ENCODE peak calls at places on chromosomes 1 and 21, in five cellular contexts. One of them, this sample, is unnamed.

GRCh38 chr1:162724583-162725120 is 65.8 kb upstream of the HSD17B7 start:
- DNase-seq in heart right ventricle: no peak
- DNase-seq in upper lobe of right lung: no peak
- DNase-seq in stimulated activated naive CD8-positive, alpha-beta T cell treated with anti-CD3 and anti-CD28 coated beads, Interleukin-15, Interleukin-2, amounts not matched to agents 100 U/mL and 50 U/mL, for 24 hours: no peak
- DNase-seq in activated CD8-positive, alpha-beta T cell treated with anti-CD3 and anti-CD28 coated beads, Interleukin-2, amount 10 ng/mL, durations not matched to agents 7 days and 5 days: no peak
- DNase-seq in this sample: no peak

GRCh38 chr1:31335007-31335406 is 37.9 kb downstream of the FABP3 start:
- DNase-seq in heart right ventricle: no peak
- DNase-seq in upper lobe of right lung: no peak
- DNase-seq in stimulated activated naive CD8-positive, alpha-beta T cell treated with anti-CD3 and anti-CD28 coated beads, Interleukin-15, Interleukin-2, amounts not matched to agents 100 U/mL and 50 U/mL, for 24 hours: no peak
- DNase-seq in activated CD8-positive, alpha-beta T cell treated with anti-CD3 and anti-CD28 coated beads, Interleukin-2, amount 10 ng/mL, durations not matched to agents 7 days and 5 days: peak
- DNase-seq in this sample: peak

GRCh38 chr1:9186082-9186859 is 48.3 kb upstream of the H6PD start:
- DNase-seq in heart right ventricle: no peak
- DNase-seq in upper lobe of right lung: no peak
- DNase-seq in stimulated activated naive CD8-positive, alpha-beta T cell treated with anti-CD3 and anti-CD28 coated beads, Interleukin-15, Interleukin-2, amounts not matched to agents 100 U/mL and 50 U/mL, for 24 hours: no peak
- DNase-seq in activated CD8-positive, alpha-beta T cell treated with anti-CD3 and anti-CD28 coated beads, Interleukin-2, amount 10 ng/mL, durations not matched to agents 7 days and 5 days: no peak
- DNase-seq in this sample: no peak

GRCh38 chr21:24160528-24160927 is 1446.8 kb downstream of the MRPL39 start:
- DNase-seq in heart right ventricle: no peak
- DNase-seq in upper lobe of right lung: no peak
- DNase-seq in stimulated activated naive CD8-positive, alpha-beta T cell treated with anti-CD3 and anti-CD28 coated beads, Interleukin-15, Interleukin-2, amounts not matched to agents 100 U/mL and 50 U/mL, for 24 hours: no peak
- DNase-seq in activated CD8-positive, alpha-beta T cell treated with anti-CD3 and anti-CD28 coated beads, Interleukin-2, amount 10 ng/mL, durations not matched to agents 7 days and 5 days: no peak
- DNase-seq in this sample: no peak

GRCh38 chr1:226209307-226210059 is 14.0 kb upstream of the MIXL1 start:
- DNase-seq in heart right ventricle: no peak
- DNase-seq in upper lobe of right lung: no peak
- DNase-seq in stimulated activated naive CD8-positive, alpha-beta T cell treated with anti-CD3 and anti-CD28 coated beads, Interleukin-15, Interleukin-2, amounts not matched to agents 100 U/mL and 50 U/mL, for 24 hours: no peak
- DNase-seq in activated CD8-positive, alpha-beta T cell treated with anti-CD3 and anti-CD28 coated beads, Interleukin-2, amount 10 ng/mL, durations not matched to agents 7 days and 5 days: no peak
- DNase-seq in this sample: peak

GRCh38 chr1:234609528-234610042 is 393 bp downstream of the IRF2BP2 start:
- DNase-seq in heart right ventricle: no peak
- DNase-seq in upper lobe of right lung: no peak
- DNase-seq in stimulated activated naive CD8-positive, alpha-beta T cell treated with anti-CD3 and anti-CD28 coated beads, Interleukin-15, Interleukin-2, amounts not matched to agents 100 U/mL and 50 U/mL, for 24 hours: no peak
- DNase-seq in activated CD8-positive, alpha-beta T cell treated with anti-CD3 and anti-CD28 coated beads, Interleukin-2, amount 10 ng/mL, durations not matched to agents 7 days and 5 days: no peak
- DNase-seq in this sample: peak

GRCh38 chr21:35646606-35647005 is 413.7 kb downstream of the SETD4 start:
- DNase-seq in heart right ventricle: no peak
- DNase-seq in upper lobe of right lung: no peak
- DNase-seq in stimulated activated naive CD8-positive, alpha-beta T cell treated with anti-CD3 and anti-CD28 coated beads, Interleukin-15, Interleukin-2, amounts not matched to agents 100 U/mL and 50 U/mL, for 24 hours: no peak
- DNase-seq in activated CD8-positive, alpha-beta T cell treated with anti-CD3 and anti-CD28 coated beads, Interleukin-2, amount 10 ng/mL, durations not matched to agents 7 days and 5 days: no peak
- DNase-seq in this sample: no peak

GRCh38 chr21:29024474-29025327 is at the start of gene USP16:
- DNase-seq in heart right ventricle: peak
- DNase-seq in upper lobe of right lung: peak
- DNase-seq in stimulated activated naive CD8-positive, alpha-beta T cell treated with anti-CD3 and anti-CD28 coated beads, Interleukin-15, Interleukin-2, amounts not matched to agents 100 U/mL and 50 U/mL, for 24 hours: peak
- DNase-seq in activated CD8-positive, alpha-beta T cell treated with anti-CD3 and anti-CD28 coated beads, Interleukin-2, amount 10 ng/mL, durations not matched to agents 7 days and 5 days: peak
- DNase-seq in this sample: peak

GRCh38 chr1:232822524-232822923 is 17.3 kb downstream of the MAP10 start:
- DNase-seq in heart right ventricle: no peak
- DNase-seq in upper lobe of right lung: no peak
- DNase-seq in stimulated activated naive CD8-positive, alpha-beta T cell treated with anti-CD3 and anti-CD28 coated beads, Interleukin-15, Interleukin-2, amounts not matched to agents 100 U/mL and 50 U/mL, for 24 hours: no peak
- DNase-seq in activated CD8-positive, alpha-beta T cell treated with anti-CD3 and anti-CD28 coated beads, Interleukin-2, amount 10 ng/mL, durations not matched to agents 7 days and 5 days: no peak
- DNase-seq in this sample: no peak

GRCh38 chr1:211635602-211636205 is 39.7 kb downstream of the NEK2 start:
- DNase-seq in heart right ventricle: no peak
- DNase-seq in upper lobe of right lung: peak
- DNase-seq in stimulated activated naive CD8-positive, alpha-beta T cell treated with anti-CD3 and anti-CD28 coated beads, Interleukin-15, Interleukin-2, amounts not matched to agents 100 U/mL and 50 U/mL, for 24 hours: no peak
- DNase-seq in activated CD8-positive, alpha-beta T cell treated with anti-CD3 and anti-CD28 coated beads, Interleukin-2, amount 10 ng/mL, durations not matched to agents 7 days and 5 days: no peak
- DNase-seq in this sample: no peak

GRCh38 chr21:41641821-41642368 is 125.0 kb downstream of the RIPK4 start:
- DNase-seq in heart right ventricle: peak
- DNase-seq in upper lobe of right lung: peak
- DNase-seq in stimulated activated naive CD8-positive, alpha-beta T cell treated with anti-CD3 and anti-CD28 coated beads, Interleukin-15, Interleukin-2, amounts not matched to agents 100 U/mL and 50 U/mL, for 24 hours: no peak
- DNase-seq in activated CD8-positive, alpha-beta T cell treated with anti-CD3 and anti-CD28 coated beads, Interleukin-2, amount 10 ng/mL, durations not matched to agents 7 days and 5 days: no peak
- DNase-seq in this sample: no peak

GRCh38 chr1:205690122-205690756 is 9.9 kb upstream of the SLC45A3 start:
- DNase-seq in heart right ventricle: no peak
- DNase-seq in upper lobe of right lung: no peak
- DNase-seq in stimulated activated naive CD8-positive, alpha-beta T cell treated with anti-CD3 and anti-CD28 coated beads, Interleukin-15, Interleukin-2, amounts not matched to agents 100 U/mL and 50 U/mL, for 24 hours: no peak
- DNase-seq in activated CD8-positive, alpha-beta T cell treated with anti-CD3 and anti-CD28 coated beads, Interleukin-2, amount 10 ng/mL, durations not matched to agents 7 days and 5 days: no peak
- DNase-seq in this sample: no peak

GRCh38 chr1:156458181-156458503 is 42.4 kb downstream of the MEF2D start:
- DNase-seq in heart right ventricle: no peak
- DNase-seq in upper lobe of right lung: no peak
- DNase-seq in stimulated activated naive CD8-positive, alpha-beta T cell treated with anti-CD3 and anti-CD28 coated beads, Interleukin-15, Interleukin-2, amounts not matched to agents 100 U/mL and 50 U/mL, for 24 hours: no peak
- DNase-seq in activated CD8-positive, alpha-beta T cell treated with anti-CD3 and anti-CD28 coated beads, Interleukin-2, amount 10 ng/mL, durations not matched to agents 7 days and 5 days: no peak
- DNase-seq in this sample: no peak

GRCh38 chr1:224710196-224710595 is 94.1 kb downstream of the CNIH3 start:
- DNase-seq in heart right ventricle: no peak
- DNase-seq in upper lobe of right lung: no peak
- DNase-seq in stimulated activated naive CD8-positive, alpha-beta T cell treated with anti-CD3 and anti-CD28 coated beads, Interleukin-15, Interleukin-2, amounts not matched to agents 100 U/mL and 50 U/mL, for 24 hours: no peak
- DNase-seq in activated CD8-positive, alpha-beta T cell treated with anti-CD3 and anti-CD28 coated beads, Interleukin-2, amount 10 ng/mL, durations not matched to agents 7 days and 5 days: no peak
- DNase-seq in this sample: no peak

GRCh38 chr1:66315675-66316074 is 218.3 kb upstream of the SGIP1 start:
- DNase-seq in heart right ventricle: no peak
- DNase-seq in upper lobe of right lung: no peak
- DNase-seq in stimulated activated naive CD8-positive, alpha-beta T cell treated with anti-CD3 and anti-CD28 coated beads, Interleukin-15, Interleukin-2, amounts not matched to agents 100 U/mL and 50 U/mL, for 24 hours: no peak
- DNase-seq in activated CD8-positive, alpha-beta T cell treated with anti-CD3 and anti-CD28 coated beads, Interleukin-2, amount 10 ng/mL, durations not matched to agents 7 days and 5 days: no peak
- DNase-seq in this sample: no peak

GRCh38 chr1:118264326-118264725 is 79.3 kb upstream of the SPAG17 start:
- DNase-seq in heart right ventricle: no peak
- DNase-seq in upper lobe of right lung: no peak
- DNase-seq in stimulated activated naive CD8-positive, alpha-beta T cell treated with anti-CD3 and anti-CD28 coated beads, Interleukin-15, Interleukin-2, amounts not matched to agents 100 U/mL and 50 U/mL, for 24 hours: no peak
- DNase-seq in activated CD8-positive, alpha-beta T cell treated with anti-CD3 and anti-CD28 coated beads, Interleukin-2, amount 10 ng/mL, durations not matched to agents 7 days and 5 days: no peak
- DNase-seq in this sample: no peak

This sample was measured in WERI-Rb-1.